ENCODE peak calls at places on chromosomes 4 and X, in seven cellular contexts. One of them, this sample, is unnamed.

GRCh38 chr4:113455081-113455480 is 306.5 kb downstream of the CAMK2D start:
- DNase-seq in AG04449: no peak
- DNase-seq in gastrocnemius medialis: no peak
- DNase-seq in left lung: no peak
- DNase-seq in progenitor cell of endocrine pancreas: no peak
- DNase-seq in ovary: no peak
- DNase-seq in heart right ventricle: no peak
- DNase-seq in this sample: no peak

GRCh38 chrX:131729295-131729694 is 185.4 kb downstream of the OR13H1 start:
- DNase-seq in progenitor cell of endocrine pancreas: no peak
- DNase-seq in gastrocnemius medialis: no peak
- DNase-seq in heart right ventricle: no peak
- DNase-seq in left lung: no peak
- DNase-seq in AG04449: no peak
- DNase-seq in ovary: peak
- DNase-seq in this sample: no peak

GRCh38 chr4:188665466-188665865 is 526.2 kb downstream of the TRIML1 start:
- DNase-seq in ovary: no peak
- DNase-seq in left lung: no peak
- DNase-seq in heart right ventricle: no peak
- DNase-seq in AG04449: no peak
- DNase-seq in gastrocnemius medialis: no peak
- DNase-seq in progenitor cell of endocrine pancreas: no peak
- DNase-seq in this sample: no peak

GRCh38 chr4:55604996-55605395 is 13.0 kb upstream of the PDCL2 start:
- DNase-seq in progenitor cell of endocrine pancreas: no peak
- DNase-seq in heart right ventricle: no peak
- DNase-seq in gastrocnemius medialis: no peak
- DNase-seq in left lung: no peak
- DNase-seq in ovary: no peak
- DNase-seq in AG04449: no peak
- DNase-seq in this sample: no peak

GRCh38 chrX:96791559-96791958 is 92.1 kb upstream of the RPA4 start:
- DNase-seq in AG04449: no peak
- DNase-seq in progenitor cell of endocrine pancreas: no peak
- DNase-seq in ovary: no peak
- DNase-seq in gastrocnemius medialis: peak
- DNase-seq in left lung: no peak
- DNase-seq in heart right ventricle: no peak
- DNase-seq in this sample: no peak

GRCh38 chr4:140057693-140058092 is 96.3 kb downstream of the MAML3 start:
- DNase-seq in AG04449: no peak
- DNase-seq in gastrocnemius medialis: no peak
- DNase-seq in left lung: no peak
- DNase-seq in progenitor cell of endocrine pancreas: no peak
- DNase-seq in ovary: no peak
- DNase-seq in heart right ventricle: no peak
- DNase-seq in this sample: no peak

GRCh38 chr4:185280608-185281007 is 71.2 kb downstream of the SNX25 start:
- DNase-seq in left lung: no peak
- DNase-seq in gastrocnemius medialis: no peak
- DNase-seq in progenitor cell of endocrine pancreas: no peak
- DNase-seq in AG04449: no peak
- DNase-seq in ovary: no peak
- DNase-seq in heart right ventricle: no peak
- DNase-seq in this sample: no peak

GRCh38 chr4:138845664-138846063 is 169.9 kb upstream of the NOCT start:
- DNase-seq in gastrocnemius medialis: no peak
- DNase-seq in left lung: no peak
- DNase-seq in progenitor cell of endocrine pancreas: no peak
- DNase-seq in ovary: no peak
- DNase-seq in AG04449: no peak
- DNase-seq in heart right ventricle: no peak
- DNase-seq in this sample: no peak

GRCh38 chr4:143667461-143667860 is 33.0 kb downstream of the FREM3 start:
- DNase-seq in progenitor cell of endocrine pancreas: no peak
- DNase-seq in heart right ventricle: no peak
- DNase-seq in AG04449: no peak
- DNase-seq in gastrocnemius medialis: no peak
- DNase-seq in left lung: no peak
- DNase-seq in ovary: peak
- DNase-seq in this sample: peak

GRCh38 chrX:50769389-50770063 is 44.5 kb downstream of the SHROOM4 start:
- DNase-seq in heart right ventricle: peak
- DNase-seq in gastrocnemius medialis: no peak
- DNase-seq in ovary: no peak
- DNase-seq in AG04449: no peak
- DNase-seq in left lung: no peak
- DNase-seq in progenitor cell of endocrine pancreas: no peak
- DNase-seq in this sample: no peak

GRCh38 chr4:169774466-169775445 is 17.0 kb upstream of the HPF1 start:
- DNase-seq in ovary: no peak
- DNase-seq in progenitor cell of endocrine pancreas: no peak
- DNase-seq in gastrocnemius medialis: no peak
- DNase-seq in AG04449: no peak
- DNase-seq in left lung: peak
- DNase-seq in heart right ventricle: peak
- DNase-seq in this sample: no peak
- TF ChIP-seq CTCF in ovary: no peak
- TF ChIP-seq CTCF in progenitor cell of endocrine pancreas: peak
- TF ChIP-seq CTCF in gastrocnemius medialis: no peak
- TF ChIP-seq CTCF in AG04449: peak
- TF ChIP-seq CTCF in left lung: no peak
- TF ChIP-seq CTCF in heart right ventricle: peak
- TF ChIP-seq CTCF in this sample: peak

GRCh38 chr4:153177841-153178240 is 26.4 kb upstream of the TRIM2 start:
- DNase-seq in AG04449: no peak
- DNase-seq in heart right ventricle: no peak
- DNase-seq in ovary: no peak
- DNase-seq in left lung: no peak
- DNase-seq in gastrocnemius medialis: no peak
- DNase-seq in progenitor cell of endocrine pancreas: no peak
- DNase-seq in this sample: no peak

GRCh38 chr4:153185453-153185852 is 18.8 kb upstream of the TRIM2 start:
- DNase-seq in heart right ventricle: no peak
- DNase-seq in gastrocnemius medialis: no peak
- DNase-seq in left lung: no peak
- DNase-seq in ovary: no peak
- DNase-seq in AG04449: no peak
- DNase-seq in progenitor cell of endocrine pancreas: no peak
- DNase-seq in this sample: no peak

GRCh38 chr4:153176938-153177337 is 27.3 kb upstream of the TRIM2 start:
- DNase-seq in gastrocnemius medialis: no peak
- DNase-seq in AG04449: no peak
- DNase-seq in left lung: no peak
- DNase-seq in ovary: no peak
- DNase-seq in progenitor cell of endocrine pancreas: no peak
- DNase-seq in heart right ventricle: no peak
- DNase-seq in this sample: no peak

GRCh38 chr4:153179100-153179499 is 25.1 kb upstream of the TRIM2 start:
- DNase-seq in ovary: no peak
- DNase-seq in progenitor cell of endocrine pancreas: no peak
- DNase-seq in heart right ventricle: no peak
- DNase-seq in left lung: no peak
- DNase-seq in AG04449: no peak
- DNase-seq in gastrocnemius medialis: no peak
- DNase-seq in this sample: no peak

GRCh38 chr4:153181293-153182080 is 22.8 kb upstream of the TRIM2 start:
- DNase-seq in heart right ventricle: no peak
- DNase-seq in ovary: no peak
- DNase-seq in AG04449: no peak
- DNase-seq in gastrocnemius medialis: no peak
- DNase-seq in left lung: no peak
- DNase-seq in progenitor cell of endocrine pancreas: no peak
- DNase-seq in this sample: no peak
- TF ChIP-seq CTCF in heart right ventricle: no peak
- TF ChIP-seq CTCF in ovary: no peak
- TF ChIP-seq CTCF in AG04449: no peak
- TF ChIP-seq CTCF in gastrocnemius medialis: no peak
- TF ChIP-seq CTCF in left lung: no peak
- TF ChIP-seq CTCF in progenitor cell of endocrine pancreas: no peak
- TF ChIP-seq CTCF in this sample: no peak

DNA sequence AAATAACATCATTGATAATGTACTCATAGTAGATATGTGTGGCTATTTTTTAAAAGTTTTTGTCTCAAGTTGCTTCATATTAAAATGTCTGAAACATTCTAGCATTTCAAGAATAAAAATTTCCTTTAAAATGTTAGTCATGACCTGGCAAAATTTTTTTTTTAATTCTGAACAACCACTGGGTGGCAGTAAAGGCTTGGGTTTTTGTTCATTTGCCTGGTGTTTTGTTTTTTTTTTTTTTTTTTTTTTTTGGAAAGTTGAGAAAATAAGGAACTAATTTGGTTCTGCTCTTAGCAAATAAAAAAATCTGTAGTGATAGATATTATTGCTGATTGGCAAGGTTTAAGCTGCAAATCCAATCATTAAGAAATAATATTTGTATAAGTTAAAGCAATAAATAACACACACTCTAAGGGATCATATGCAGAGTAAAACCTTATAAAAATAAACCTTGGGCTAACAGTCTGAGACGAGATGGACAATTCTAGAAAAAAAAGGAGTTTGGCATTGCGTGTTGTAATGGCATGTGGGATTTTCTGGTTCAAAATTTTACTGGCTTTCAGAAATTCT is 81.4 kb downstream of the CEP44 start:
- DNase-seq in AG04449: no peak
- DNase-seq in progenitor cell of endocrine pancreas: no peak
- DNase-seq in ovary: no peak
- DNase-seq in gastrocnemius medialis: no peak
- DNase-seq in heart right ventricle: no peak
- DNase-seq in left lung: no peak
- DNase-seq in this sample: peak
- TF ChIP-seq CTCF in AG04449: peak
- TF ChIP-seq CTCF in progenitor cell of endocrine pancreas: peak
- TF ChIP-seq CTCF in ovary: no peak
- TF ChIP-seq CTCF in gastrocnemius medialis: no peak
- TF ChIP-seq CTCF in heart right ventricle: peak
- TF ChIP-seq CTCF in left lung: peak
- TF ChIP-seq CTCF in this sample: peak

GRCh38 chr4:6909113-6909969 is at the start of gene TBC1D14:
- DNase-seq in gastrocnemius medialis: peak
- DNase-seq in AG04449: no peak
- DNase-seq in heart right ventricle: peak
- DNase-seq in progenitor cell of endocrine pancreas: peak
- DNase-seq in left lung: peak
- DNase-seq in ovary: peak
- DNase-seq in this sample: peak
- TF ChIP-seq CTCF in gastrocnemius medialis: peak
- TF ChIP-seq CTCF in AG04449: peak
- TF ChIP-seq CTCF in heart right ventricle: peak
- TF ChIP-seq CTCF in progenitor cell of endocrine pancreas: peak
- TF ChIP-seq CTCF in left lung: peak
- TF ChIP-seq CTCF in ovary: no peak
- TF ChIP-seq CTCF in this sample: no peak

GRCh38 chr4:68615699-68616422 is 39.7 kb upstream of the UGT2B17 start:
- DNase-seq in left lung: no peak
- DNase-seq in ovary: no peak
- DNase-seq in AG04449: no peak
- DNase-seq in heart right ventricle: no peak
- DNase-seq in gastrocnemius medialis: no peak
- DNase-seq in progenitor cell of endocrine pancreas: no peak
- DNase-seq in this sample: no peak
- TF ChIP-seq CTCF in left lung: no peak
- TF ChIP-seq CTCF in ovary: no peak
- TF ChIP-seq CTCF in AG04449: no peak
- TF ChIP-seq CTCF in heart right ventricle: no peak
- TF ChIP-seq CTCF in gastrocnemius medialis: no peak
- TF ChIP-seq CTCF in progenitor cell of endocrine pancreas: no peak
- TF ChIP-seq CTCF in this sample: no peak

This sample was measured in AG09319.